ENCODE peak calls at places on chromosome 1, in seven cellular contexts. C is GM04504, F is psoas muscle, A is neural crest cell, I is MCF 10A, H is hepatic stellate cell, T is EH. E is an unnamed sample.

GRCh38 chr1:160090760-160091159 is 7.7 kb downstream of the IGSF8 start:
- DNase-seq in I (no peak), F (no peak), T (peak), C (no peak), A (no peak), H (no peak), E (no peak)

GRCh38 chr1:37999434-38000232 is 5.7 kb downstream of the FHL3 start:
- DNase-seq in C (no peak), A (no peak), T (peak), H (peak), I (peak), F (peak), E (no peak)

GRCh38 chr1:151993734-151994496 is at the start of gene S100A10:
- DNase-seq in I (peak), T (peak), H (peak), A (peak), F (peak), C (peak), E (no peak)

GRCh38 chr1:206723500-206724472 is 39.1 kb downstream of the MAPKAPK2 start:
- DNase-seq in T (peak), C (peak), H (peak), A (no peak), F (peak), I (peak), E (no peak)

GRCh38 chr1:218374401-218374848 is 29.3 kb downstream of the TGFB2 start:
- DNase-seq in H (no peak), I (no peak), A (no peak), T (peak), F (no peak), C (no peak), E (no peak)

GRCh38 chr1:156268336-156268735 is 14.3 kb downstream of the SMG5 start:
- DNase-seq in A (no peak), C (no peak), H (no peak), F (no peak), I (no peak), T (peak), E (no peak)

GRCh38 chr1:227900571-227901051 is 47.1 kb downstream of the WNT9A start:
- DNase-seq in C (no peak), F (peak), A (no peak), I (no peak), H (no peak), T (no peak), E (no peak)

GRCh38 chr1:104294259-104294658 is 544.6 kb downstream of the AMY1C start:
- DNase-seq in T (no peak), A (no peak), H (no peak), F (no peak), I (no peak), C (no peak), E (no peak)

GRCh38 chr1:94240822-94241221 is 3.4 kb upstream of the ARHGAP29 start:
- DNase-seq in H (no peak), A (no peak), T (peak), F (no peak), C (no peak), I (no peak), E (no peak)

GRCh38 chr1:40594187-40594531 is 62.7 kb downstream of the ZNF684 start:
- DNase-seq in H (no peak), I (no peak), T (no peak), C (no peak), F (no peak), A (no peak), E (no peak)

GRCh38 chr1:107835151-107835670 is 129.8 kb downstream of the VAV3 start:
- DNase-seq in C (no peak), A (no peak), H (no peak), T (no peak), I (no peak), F (no peak), E (no peak)

GRCh38 chr1:153538315-153538821 is 2.4 kb downstream of the S100A5 start:
- DNase-seq in H (no peak), A (no peak), C (no peak), F (peak), I (peak), T (peak), E (no peak)

GRCh38 chr1:245283001-245283400 is 128.2 kb downstream of the KIF26B start:
- DNase-seq in C (no peak), T (no peak), A (no peak), F (no peak), I (no peak), H (no peak), E (no peak)

GRCh38 chr1:88813474-88813873 is 77.9 kb downstream of the GTF2B start:
- DNase-seq in C (no peak), T (no peak), F (no peak), I (no peak), A (no peak), H (no peak), E (no peak)

GRCh38 chr1:182087951-182088350 is 26.4 kb upstream of the ZNF648 start:
- DNase-seq in H (no peak), A (no peak), I (peak), T (no peak), F (no peak), C (no peak), E (no peak)

GRCh38 chr1:25906644-25907300 is 553 bp upstream of the STMN1 start:
- DNase-seq in C (no peak), I (no peak), T (no peak), H (no peak), F (no peak), A (peak), E (no peak)

GRCh38 chr1:228350831-228351781 is 55.5 kb downstream of the TRIM11 start:
- DNase-seq in I (no peak), T (no peak), C (no peak), H (no peak), A (no peak), F (peak), E (no peak)

GRCh38 chr1:247287460-247287859 is 31.6 kb downstream of the VN1R5 start:
- DNase-seq in H (no peak), C (no peak), F (no peak), T (no peak), I (no peak), A (no peak), E (no peak)

GRCh38 chr1:232384172-232384571 is 245.8 kb downstream of the SIPA1L2 start:
- DNase-seq in T (no peak), C (no peak), I (peak), F (no peak), A (no peak), H (no peak), E (no peak)

GRCh38 chr1:42533101-42533863 is 70.2 kb downstream of the CCDC30 start:
- DNase-seq in T (peak), H (no peak), F (no peak), I (no peak), C (no peak), A (no peak), E (no peak)

GRCh38 chr1:166628259-166628658 is 211.0 kb upstream of the POGK start:
- DNase-seq in C (no peak), T (no peak), H (no peak), A (no peak), F (no peak), I (no peak), E (no peak)

GRCh38 chr1:154423303-154423987 is 18.3 kb downstream of the IL6R start:
- DNase-seq in F (peak), C (no peak), T (peak), I (peak), A (no peak), H (peak), E (no peak)